ENCODE peak calls at places on chromosomes 6 and 20, in five cellular contexts. One of them, this sample, is unnamed.

GRCh38 chr20:57432874-57433491 is 41.8 kb downstream of the RBM38 start:
- DNase-seq in effector memory CD4-positive, alpha-beta T cell: peak; percentile 44
- DNase-seq in mammary epithelial cell: peak; percentile 21
- DNase-seq in A673: no peak
- DNase-seq in HCT116: no peak
- DNase-seq in this sample: no peak

GRCh38 chr20:4835244-4836177 is 113.8 kb downstream of the PRND start:
- DNase-seq in effector memory CD4-positive, alpha-beta T cell: no peak
- DNase-seq in mammary epithelial cell: no peak
- DNase-seq in A673: no peak
- DNase-seq in HCT116: no peak
- DNase-seq in this sample: no peak

GRCh38 chr6:125099211-125100017 is 54.2 kb upstream of the TPD52L1 start:
- DNase-seq in effector memory CD4-positive, alpha-beta T cell: no peak
- DNase-seq in mammary epithelial cell: peak; percentile 44
- DNase-seq in A673: peak; percentile 70
- DNase-seq in HCT116: peak; percentile 49
- DNase-seq in this sample: peak; percentile 26

GRCh38 chr6:77633993-77634392 is 18.8 kb upstream of the MEI4 start:
- DNase-seq in effector memory CD4-positive, alpha-beta T cell: no peak
- DNase-seq in mammary epithelial cell: no peak
- DNase-seq in A673: no peak
- DNase-seq in HCT116: no peak
- DNase-seq in this sample: no peak

GRCh38 chr6:34011298-34011697 is 134.6 kb downstream of the GRM4 start:
- DNase-seq in effector memory CD4-positive, alpha-beta T cell: no peak
- DNase-seq in mammary epithelial cell: no peak
- DNase-seq in A673: no peak
- DNase-seq in HCT116: no peak
- DNase-seq in this sample: no peak

GRCh38 chr6:30112402-30113376 is at the start of gene TRIM31:
- DNase-seq in effector memory CD4-positive, alpha-beta T cell: no peak
- DNase-seq in mammary epithelial cell: no peak
- DNase-seq in A673: no peak
- DNase-seq in HCT116: no peak
- DNase-seq in this sample: no peak

GRCh38 chr6:6654599-6655575 is 66.4 kb downstream of the LY86 start:
- DNase-seq in effector memory CD4-positive, alpha-beta T cell: no peak
- DNase-seq in mammary epithelial cell: no peak
- DNase-seq in A673: no peak
- DNase-seq in HCT116: no peak
- DNase-seq in this sample: peak; percentile 77

GRCh38 chr6:11744753-11745152 is 33.9 kb downstream of the ADTRP start:
- DNase-seq in effector memory CD4-positive, alpha-beta T cell: no peak
- DNase-seq in mammary epithelial cell: no peak
- DNase-seq in A673: peak; percentile 21
- DNase-seq in HCT116: no peak
- DNase-seq in this sample: no peak

GRCh38 chr6:56699066-56699654 is 56.5 kb upstream of the DST start:
- DNase-seq in effector memory CD4-positive, alpha-beta T cell: no peak
- DNase-seq in mammary epithelial cell: no peak
- DNase-seq in A673: peak; percentile 60
- DNase-seq in HCT116: no peak
- DNase-seq in this sample: no peak

GRCh38 chr6:27544612-27545260 is 71.8 kb upstream of the ZNF184 start:
- DNase-seq in effector memory CD4-positive, alpha-beta T cell: no peak
- DNase-seq in mammary epithelial cell: no peak
- DNase-seq in A673: no peak
- DNase-seq in HCT116: no peak
- DNase-seq in this sample: no peak

GRCh38 chr20:43549416-43550136 is 9.3 kb upstream of the SGK2 start:
- DNase-seq in effector memory CD4-positive, alpha-beta T cell: no peak
- DNase-seq in mammary epithelial cell: no peak
- DNase-seq in A673: peak; percentile 12
- DNase-seq in HCT116: no peak
- DNase-seq in this sample: no peak

GRCh38 chr20:1569417-1569861 is 11.9 kb upstream of the SIRPD start:
- DNase-seq in effector memory CD4-positive, alpha-beta T cell: no peak
- DNase-seq in mammary epithelial cell: peak; percentile 96
- DNase-seq in A673: peak; percentile 5
- DNase-seq in HCT116: peak; percentile 64
- DNase-seq in this sample: no peak

GRCh38 chr6:108661430-108661829 is 100.7 kb downstream of the FOXO3 start:
- DNase-seq in effector memory CD4-positive, alpha-beta T cell: no peak
- DNase-seq in mammary epithelial cell: peak; percentile 69
- DNase-seq in A673: no peak
- DNase-seq in HCT116: no peak
- DNase-seq in this sample: no peak

GRCh38 chr20:44586289-44586911 is 4.0 kb downstream of the PKIG start:
- DNase-seq in effector memory CD4-positive, alpha-beta T cell: no peak
- DNase-seq in mammary epithelial cell: no peak
- DNase-seq in A673: no peak
- DNase-seq in HCT116: no peak
- DNase-seq in this sample: no peak

GRCh38 chr6:87909849-87910248 is 137.8 kb upstream of the SPACA1 start:
- DNase-seq in effector memory CD4-positive, alpha-beta T cell: no peak
- DNase-seq in mammary epithelial cell: peak; percentile 85
- DNase-seq in A673: no peak
- DNase-seq in HCT116: no peak
- DNase-seq in this sample: no peak

GRCh38 chr6:118325220-118325860 is 222.8 kb upstream of the PLN start:
- DNase-seq in effector memory CD4-positive, alpha-beta T cell: no peak
- DNase-seq in mammary epithelial cell: peak; percentile 21
- DNase-seq in A673: no peak
- DNase-seq in HCT116: no peak
- DNase-seq in this sample: no peak

GRCh38 chr6:28224131-28225055 is 682 bp upstream of the ZSCAN9 start:
- DNase-seq in effector memory CD4-positive, alpha-beta T cell: no peak
- DNase-seq in mammary epithelial cell: no peak
- DNase-seq in A673: no peak
- DNase-seq in HCT116: no peak
- DNase-seq in this sample: no peak

GRCh38 chr6:166466178-166467122 is 83.7 kb upstream of the MPC1 start:
- DNase-seq in effector memory CD4-positive, alpha-beta T cell: no peak
- DNase-seq in mammary epithelial cell: peak; percentile 5
- DNase-seq in A673: no peak
- DNase-seq in HCT116: no peak
- DNase-seq in this sample: no peak

GRCh38 chr6:6701864-6702263 is 113.3 kb downstream of the LY86 start:
- DNase-seq in effector memory CD4-positive, alpha-beta T cell: no peak
- DNase-seq in mammary epithelial cell: no peak
- DNase-seq in A673: no peak
- DNase-seq in HCT116: no peak
- DNase-seq in this sample: no peak

GRCh38 chr20:53794529-53795115 is 201.0 kb upstream of the ZNF217 start:
- DNase-seq in effector memory CD4-positive, alpha-beta T cell: no peak
- DNase-seq in mammary epithelial cell: no peak
- DNase-seq in A673: no peak
- DNase-seq in HCT116: no peak
- DNase-seq in this sample: no peak

GRCh38 chr6:13331516-13332348 is 3.4 kb upstream of the TBC1D7 start:
- DNase-seq in effector memory CD4-positive, alpha-beta T cell: no peak
- DNase-seq in mammary epithelial cell: peak; percentile 42
- DNase-seq in A673: peak; percentile 44
- DNase-seq in HCT116: peak; percentile 19
- DNase-seq in this sample: no peak

GRCh38 chr6:108764580-108764950 is 83.7 kb upstream of the ARMC2 start:
- DNase-seq in effector memory CD4-positive, alpha-beta T cell: no peak
- DNase-seq in mammary epithelial cell: no peak
- DNase-seq in A673: no peak
- DNase-seq in HCT116: no peak
- DNase-seq in this sample: no peak

GRCh38 chr20:9610665-9611064 is 96.3 kb downstream of the LAMP5 start:
- DNase-seq in effector memory CD4-positive, alpha-beta T cell: no peak
- DNase-seq in mammary epithelial cell: no peak
- DNase-seq in A673: no peak
- DNase-seq in HCT116: no peak
- DNase-seq in this sample: no peak

GRCh38 chr6:90478789-90479602 is 107.9 kb downstream of the MAP3K7 start:
- DNase-seq in effector memory CD4-positive, alpha-beta T cell: peak; percentile 71
- DNase-seq in mammary epithelial cell: peak; percentile 93
- DNase-seq in A673: peak; percentile 96
- DNase-seq in HCT116: peak; percentile 87
- DNase-seq in this sample: peak; percentile 80

GRCh38 chr6:129748212-129748900 is 38.4 kb upstream of the ARHGAP18 start:
- DNase-seq in effector memory CD4-positive, alpha-beta T cell: peak; percentile 24
- DNase-seq in mammary epithelial cell: peak; percentile 70
- DNase-seq in A673: peak; percentile 68
- DNase-seq in HCT116: peak; percentile 90
- DNase-seq in this sample: peak; percentile 35

GRCh38 chr6:89974776-89975175 is 80.5 kb downstream of the GJA10 start:
- DNase-seq in effector memory CD4-positive, alpha-beta T cell: no peak
- DNase-seq in mammary epithelial cell: no peak
- DNase-seq in A673: no peak
- DNase-seq in HCT116: no peak
- DNase-seq in this sample: no peak

GRCh38 chr20:32585011-32585518 is at the start of gene NOL4L:
- DNase-seq in effector memory CD4-positive, alpha-beta T cell: peak; percentile 38
- DNase-seq in mammary epithelial cell: peak; percentile 33
- DNase-seq in A673: peak; percentile 30
- DNase-seq in HCT116: no peak
- DNase-seq in this sample: no peak

GRCh38 chr6:51995214-51995735 is 92.1 kb downstream of the PKHD1 start:
- DNase-seq in effector memory CD4-positive, alpha-beta T cell: no peak
- DNase-seq in mammary epithelial cell: no peak
- DNase-seq in A673: no peak
- DNase-seq in HCT116: no peak
- DNase-seq in this sample: no peak

GRCh38 chr6:163460307-163460782 is 45.8 kb downstream of the QKI start:
- DNase-seq in effector memory CD4-positive, alpha-beta T cell: peak; percentile 6
- DNase-seq in mammary epithelial cell: no peak
- DNase-seq in A673: no peak
- DNase-seq in HCT116: no peak
- DNase-seq in this sample: peak; percentile 27

GRCh38 chr20:41466836-41467619 is 100.4 kb upstream of the EMILIN3 start:
- DNase-seq in effector memory CD4-positive, alpha-beta T cell: no peak
- DNase-seq in mammary epithelial cell: no peak
- DNase-seq in A673: no peak
- DNase-seq in HCT116: no peak
- DNase-seq in this sample: no peak

GRCh38 chr20:1373614-1374013 is 19.2 kb downstream of the FKBP1A start:
- DNase-seq in effector memory CD4-positive, alpha-beta T cell: no peak
- DNase-seq in mammary epithelial cell: no peak
- DNase-seq in A673: no peak
- DNase-seq in HCT116: no peak
- DNase-seq in this sample: no peak

GRCh38 chr6:141199074-141199473 is 933.7 kb upstream of the GJE1 start:
- DNase-seq in effector memory CD4-positive, alpha-beta T cell: no peak
- DNase-seq in mammary epithelial cell: no peak
- DNase-seq in A673: no peak
- DNase-seq in HCT116: no peak
- DNase-seq in this sample: no peak

GRCh38 chr6:116405147-116405546 is 34.4 kb downstream of the DSE start:
- DNase-seq in effector memory CD4-positive, alpha-beta T cell: no peak
- DNase-seq in mammary epithelial cell: no peak
- DNase-seq in A673: no peak
- DNase-seq in HCT116: no peak
- DNase-seq in this sample: no peak

DNA sequence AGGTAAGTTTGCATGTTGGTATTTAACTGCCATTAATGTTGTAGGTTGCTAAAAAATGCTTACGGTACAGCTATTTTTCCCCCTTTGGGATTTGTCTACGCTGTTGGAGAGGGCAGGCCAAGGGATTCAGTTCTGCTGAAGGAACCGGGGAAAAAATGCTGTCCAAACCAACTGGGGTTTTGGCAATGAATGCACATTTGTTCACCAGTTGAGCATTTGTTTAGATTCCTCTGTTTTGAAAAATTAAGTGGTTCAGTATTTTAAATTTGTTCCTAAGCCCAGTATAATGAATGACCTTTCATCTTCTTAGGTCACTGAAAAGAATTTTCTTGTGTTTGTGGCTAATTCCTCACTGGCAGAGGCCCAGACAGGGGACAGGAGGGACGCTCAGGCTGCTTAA is 10.8 kb upstream of the EYA2 start:
- DNase-seq in effector memory CD4-positive, alpha-beta T cell: no peak
- DNase-seq in mammary epithelial cell: no peak
- DNase-seq in A673: no peak
- DNase-seq in HCT116: no peak
- DNase-seq in this sample: no peak
- H3K4me3 ChIP-seq in effector memory CD4-positive, alpha-beta T cell: no peak overlapping the region
- H3K4me3 ChIP-seq in mammary epithelial cell: no peak overlapping the region
- H3K4me3 ChIP-seq in A673: no peak overlapping the region
- H3K4me3 ChIP-seq in HCT116: no peak overlapping the region
- H3K4me3 ChIP-seq in this sample: no peak overlapping the region

GRCh38 chr6:137217801-137218472 is 1.2 kb downstream of the IFNGR1 start:
- DNase-seq in effector memory CD4-positive, alpha-beta T cell: no peak
- DNase-seq in mammary epithelial cell: peak; percentile 50
- DNase-seq in A673: no peak
- DNase-seq in HCT116: no peak
- DNase-seq in this sample: no peak
- H3K4me1 ChIP-seq in effector memory CD4-positive, alpha-beta T cell: peaks cover 25% of the 10 kb centered on the region
- H3K4me1 ChIP-seq in mammary epithelial cell: peaks cover 46% of the 10 kb centered on the region
- H3K4me1 ChIP-seq in A673: peaks cover 7% of the 10 kb centered on the region
- H3K4me1 ChIP-seq in HCT116: peaks cover 11% of the 10 kb centered on the region
- H3K4me1 ChIP-seq in this sample: peaks cover 27% of the 10 kb centered on the region

GRCh38 chr6:158006331-158006730 is 24.7 kb downstream of the SYNJ2 start:
- DNase-seq in effector memory CD4-positive, alpha-beta T cell: no peak
- DNase-seq in mammary epithelial cell: no peak
- DNase-seq in A673: no peak
- DNase-seq in HCT116: no peak
- DNase-seq in this sample: no peak
- H3K27me3 ChIP-seq in effector memory CD4-positive, alpha-beta T cell: no peaks in the 10 kb centered on the region
- H3K27me3 ChIP-seq in mammary epithelial cell: no peaks in the 10 kb centered on the region
- H3K27me3 ChIP-seq in A673: no peaks in the 10 kb centered on the region
- H3K27me3 ChIP-seq in HCT116: no peaks in the 10 kb centered on the region
- H3K27me3 ChIP-seq in this sample: no peaks in the 10 kb centered on the region

DNA sequence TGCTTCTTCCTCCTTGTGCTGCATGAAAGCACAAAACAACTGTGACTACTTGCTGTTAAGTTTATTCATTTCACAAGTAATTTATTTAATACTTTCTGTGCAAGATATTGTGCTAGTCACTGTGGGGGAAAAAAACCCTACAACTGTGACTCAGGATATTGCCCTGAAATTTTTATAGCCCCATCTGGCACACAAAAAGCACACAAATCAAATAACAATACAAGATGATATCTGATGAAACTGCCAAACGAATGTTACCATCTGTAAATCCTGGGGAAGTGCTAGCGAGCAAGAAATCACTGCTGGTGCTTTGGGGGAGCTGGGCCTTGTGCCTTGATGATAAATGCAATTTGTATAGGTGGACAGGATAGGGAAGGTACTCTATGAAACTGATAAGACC is 115.5 kb downstream of the RTN4IP1 start:
- DNase-seq in effector memory CD4-positive, alpha-beta T cell: no peak
- DNase-seq in mammary epithelial cell: peak; percentile 41
- DNase-seq in A673: peak; percentile 52
- DNase-seq in HCT116: no peak
- DNase-seq in this sample: peak; percentile 18
- H3K4me3 ChIP-seq in effector memory CD4-positive, alpha-beta T cell: peak overlapping the region; percentile 88
- H3K4me3 ChIP-seq in mammary epithelial cell: peak overlapping the region; percentile 41
- H3K4me3 ChIP-seq in A673: no peak overlapping the region
- H3K4me3 ChIP-seq in HCT116: no peak overlapping the region
- H3K4me3 ChIP-seq in this sample: peak overlapping the region; percentile 92

This sample was measured in naive thymus-derived CD4-positive, alpha-beta T cell.